ENCODE peak calls at places on chromosomes 1 and 21, in six cellular contexts. L is foreskin fibroblast; A is OCI-LY7; F is activated CD8-positive, alpha-beta T cell treated with anti-CD3 and anti-CD28 coated beads for 36 hours; V is CD8-positive, alpha-beta T cell; H is lung. D is an unnamed sample.

GRCh38 chr1:155218854-155219591 is 10.5 kb downstream of the MTX1 start:
- DNase-seq in L (peak; percentile 85), A (peak; percentile 73), F (peak; percentile 42), V (no peak), H (peak; percentile 75), D (no peak)

GRCh38 chr1:232952514-232953175 is 2.2 kb downstream of the NTPCR start:
- DNase-seq in L (peak; percentile 65), A (peak; percentile 73), F (peak; percentile 37), V (peak; percentile 54), H (peak; percentile 44), D (no peak)

GRCh38 chr1:236904874-236905741 is 99.1 kb downstream of the MT1HL1 start:
- DNase-seq in L (peak; percentile 88), A (no peak), F (peak; percentile 8), V (no peak), H (no peak), D (no peak)

GRCh38 chr21:42518216-42518615 is 4.6 kb downstream of the SLC37A1 start:
- DNase-seq in L (no peak), A (no peak), F (no peak), V (no peak), H (no peak), D (no peak)

GRCh38 chr1:236990052-236990445 is 14.2 kb downstream of the MT1HL1 start:
- DNase-seq in L (no peak), A (no peak), F (no peak), V (no peak), H (no peak), D (no peak)

GRCh38 chr1:165854101-165854845 is 26.9 kb downstream of the UCK2 start:
- DNase-seq in L (peak; percentile 81), A (no peak), F (no peak), V (no peak), H (no peak), D (no peak)

GRCh38 chr1:30789388-30790255 is 32.0 kb upstream of the LAPTM5 start:
- DNase-seq in L (no peak), A (no peak), F (no peak), V (no peak), H (no peak), D (no peak)

GRCh38 chr21:45559216-45560105 is 17.2 kb upstream of the SLC19A1 start:
- DNase-seq in L (no peak), A (no peak), F (no peak), V (no peak), H (no peak), D (no peak)

GRCh38 chr1:160094291-160094625 is 4.2 kb downstream of the IGSF8 start:
- DNase-seq in L (no peak), A (no peak), F (no peak), V (no peak), H (no peak), D (no peak)

GRCh38 chr1:107318932-107319331 is 178.1 kb downstream of the NTNG1 start:
- DNase-seq in L (no peak), A (peak; percentile 47), F (no peak), V (no peak), H (no peak), D (no peak)

GRCh38 chr1:6962956-6963915 is 178.0 kb downstream of the CAMTA1 start:
- DNase-seq in L (peak; percentile 11), A (peak; percentile 58), F (peak; percentile 94), V (no peak), H (peak; percentile 51), D (no peak)

GRCh38 chr1:245378352-245379144 is 223.8 kb downstream of the KIF26B start:
- DNase-seq in L (no peak), A (no peak), F (peak; percentile 66), V (peak; percentile 52), H (no peak), D (no peak)

GRCh38 chr1:74952786-74953185 is 181.4 kb upstream of the LHX8 start:
- DNase-seq in L (no peak), A (no peak), F (no peak), V (no peak), H (no peak), D (no peak)

GRCh38 chr1:84892657-84893618 is at the start of gene LPAR3:
- DNase-seq in L (peak; percentile 72), A (no peak), F (peak; percentile 36), V (peak; percentile 55), H (no peak), D (peak; percentile 27)

GRCh38 chr1:227718932-227719331 is 16.2 kb downstream of the JMJD4 start:
- DNase-seq in L (no peak), A (no peak), F (no peak), V (no peak), H (no peak), D (no peak)

GRCh38 chr1:38064232-38064903 is 17.8 kb upstream of the POU3F1 start:
- DNase-seq in L (peak; percentile 68), A (no peak), F (no peak), V (no peak), H (no peak), D (no peak)

GRCh38 chr1:165668184-165668583 is 30.2 kb downstream of the ALDH9A1 start:
- DNase-seq in L (no peak), A (no peak), F (no peak), V (no peak), H (no peak), D (no peak)

GRCh38 chr1:150516050-150516591 is 569 bp downstream of the FALEC start:
- DNase-seq in L (peak; percentile 44), A (peak; percentile 34), F (peak; percentile 27), V (no peak), H (no peak), D (no peak)

GRCh38 chr1:235902638-235903542 is 36.2 kb upstream of the LYST start:
- DNase-seq in L (peak; percentile 89), A (no peak), F (no peak), V (no peak), H (peak; percentile 83), D (no peak)

GRCh38 chr1:53135735-53136114 is 6.7 kb downstream of the SLC1A7 start:
- DNase-seq in L (peak; percentile 92), A (no peak), F (no peak), V (no peak), H (no peak), D (no peak)

GRCh38 chr1:8858112-8858668 is 20.3 kb downstream of the ENO1 start:
- DNase-seq in L (peak; percentile 67), A (no peak), F (no peak), V (no peak), H (no peak), D (no peak)

GRCh38 chr1:76826072-76826827 is 41.0 kb upstream of the ST6GALNAC5 start:
- DNase-seq in L (peak; percentile 54), A (no peak), F (no peak), V (no peak), H (no peak), D (no peak)

GRCh38 chr1:145858238-145858936 is 494 bp downstream of the PIAS3 start:
- DNase-seq in L (peak; percentile 68), A (peak; percentile 83), F (peak; percentile 62), V (peak; percentile 68), H (peak; percentile 53), D (peak; percentile 58)

GRCh38 chr1:145859491-145860159 is 744 bp upstream of the PIAS3 start:
- DNase-seq in L (peak; percentile 97), A (peak; percentile 81), F (peak; percentile 87), V (peak; percentile 79), H (peak; percentile 92), D (peak; percentile 85)

GRCh38 chr1:145858937-145859490 is at the start of gene PIAS3:
- DNase-seq in L (peak; percentile 99), A (peak; percentile 95), F (peak; percentile 92), V (peak; percentile 87), H (peak; percentile 97), D (peak; percentile 90)

GRCh38 chr1:145857170-145857569 is 1.7 kb downstream of the PIAS3 start:
- DNase-seq in L (no peak), A (no peak), F (no peak), V (no peak), H (no peak), D (no peak)

GRCh38 chr1:145855426-145855948 is 3.4 kb downstream of the PIAS3 start:
- DNase-seq in L (no peak), A (peak; percentile 57), F (no peak), V (no peak), H (no peak), D (no peak)
- TF ChIP-seq CTCF in L (no peak), A (peak; percentile 91), F (no peak), V (no peak), H (no peak), D (no peak)

GRCh38 chr1:44911042-44911441 is 68.0 kb upstream of the PTCH2 start:
- DNase-seq in L (no peak), A (no peak), F (no peak), V (no peak), H (no peak), D (no peak)

GRCh38 chr1:44907909-44908308 is 64.9 kb upstream of the PTCH2 start:
- DNase-seq in L (no peak), A (no peak), F (no peak), V (no peak), H (no peak), D (no peak)

GRCh38 chr1:44905276-44905675 is 62.2 kb upstream of the PTCH2 start:
- DNase-seq in L (no peak), A (no peak), F (no peak), V (no peak), H (no peak), D (no peak)

GRCh38 chr1:44908427-44908826 is 65.4 kb upstream of the PTCH2 start:
- DNase-seq in L (no peak), A (no peak), F (no peak), V (no peak), H (no peak), D (no peak)

GRCh38 chr1:44909949-44910594 is 67.0 kb upstream of the PTCH2 start:
- DNase-seq in L (no peak), A (no peak), F (no peak), V (no peak), H (no peak), D (no peak)
- TF ChIP-seq CTCF in L (no peak), A (no peak), F (no peak), V (no peak), H (no peak), D (no peak)

DNA sequence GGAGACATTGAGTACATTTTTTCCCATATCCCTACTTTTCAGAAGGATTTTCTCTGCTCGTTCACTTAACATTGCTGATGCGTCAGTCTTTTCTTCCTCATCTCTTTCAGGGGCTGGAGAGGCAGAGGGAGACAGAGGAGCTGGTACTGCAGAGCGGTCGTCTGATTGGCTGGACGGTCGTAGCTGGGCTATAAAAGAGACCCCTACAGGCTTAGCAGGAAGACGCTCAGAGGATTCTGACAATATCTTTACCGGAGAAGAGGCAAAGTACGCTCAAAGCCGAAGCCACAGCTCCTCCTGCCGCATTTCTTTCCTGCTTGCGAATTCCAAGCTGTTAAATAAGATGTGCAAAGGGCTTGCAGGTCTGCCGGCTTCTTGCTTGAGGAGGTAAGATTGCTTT is at the start of gene RGS4:
- DNase-seq in L (peak; percentile 98), A (no peak), F (no peak), V (no peak), H (no peak), D (peak; percentile 68)
- TF ChIP-seq CTCF in L (peak; percentile 70), A (no peak), F (no peak), V (no peak), H (no peak), D (peak; percentile 35)

GRCh38 chr1:203166192-203166940 is 9.3 kb downstream of the MYBPH start:
- DNase-seq in L (peak; percentile 20), A (peak; percentile 35), F (peak; percentile 39), V (no peak), H (no peak), D (no peak)
- TF ChIP-seq CTCF in L (no peak), A (peak; percentile 65), F (no peak), V (no peak), H (no peak), D (no peak)

GRCh38 chr21:39096754-39097153 is 86.5 kb downstream of the PSMG1 start:
- DNase-seq in L (no peak), A (peak; percentile 5), F (no peak), V (no peak), H (no peak), D (no peak)
- TF ChIP-seq CTCF in L (no peak), A (peak; percentile 50), F (no peak), V (no peak), H (no peak), D (no peak)

GRCh38 chr1:167409183-167409582 is 109.1 kb downstream of the CD247 start:
- DNase-seq in L (no peak), A (peak; percentile 59), F (no peak), V (no peak), H (no peak), D (no peak)
- TF ChIP-seq CTCF in L (no peak), A (peak; percentile 79), F (peak; percentile 38), V (no peak), H (no peak), D (no peak)

D was measured in mesothelial cell of epicardium.